ENCODE peak calls at places on chromosomes 2 and 18, in four cellular contexts. A, G, S and K are unnamed samples.

GRCh38 chr2:232276739-232277313 is 101.7 kb upstream of the ALPP start:
- DNase-seq in A (no peak), S (no peak), G (no peak), K (no peak)

GRCh38 chr2:73099486-73099885 is 13.3 kb downstream of the RAB11FIP5 start:
- DNase-seq in S (no peak), G (no peak), A (no peak), K (no peak)

GRCh38 chr2:60556998-60557955 is 3.8 kb upstream of the BCL11A start:
- DNase-seq in A (no peak), G (no peak), S (no peak), K (peak)

GRCh38 chr18:71020342-71021096 is 731.7 kb downstream of the SOCS6 start:
- DNase-seq in A (peak), G (no peak), S (no peak), K (no peak)

GRCh38 chr2:46335404-46335965 is 38.3 kb downstream of the EPAS1 start:
- DNase-seq in A (peak), G (no peak), S (peak), K (no peak)

GRCh38 chr18:79544386-79544963 is 135.1 kb upstream of the CTDP1 start:
- DNase-seq in S (no peak), G (no peak), A (no peak), K (no peak)

GRCh38 chr2:234288974-234289455 is 207.9 kb downstream of the ARL4C start:
- DNase-seq in A (peak), G (peak), S (peak), K (peak)

GRCh38 chr2:232137346-232137745 is 175.8 kb downstream of the DIS3L2 start:
- DNase-seq in G (no peak), A (no peak), S (no peak), K (no peak)

DNA sequence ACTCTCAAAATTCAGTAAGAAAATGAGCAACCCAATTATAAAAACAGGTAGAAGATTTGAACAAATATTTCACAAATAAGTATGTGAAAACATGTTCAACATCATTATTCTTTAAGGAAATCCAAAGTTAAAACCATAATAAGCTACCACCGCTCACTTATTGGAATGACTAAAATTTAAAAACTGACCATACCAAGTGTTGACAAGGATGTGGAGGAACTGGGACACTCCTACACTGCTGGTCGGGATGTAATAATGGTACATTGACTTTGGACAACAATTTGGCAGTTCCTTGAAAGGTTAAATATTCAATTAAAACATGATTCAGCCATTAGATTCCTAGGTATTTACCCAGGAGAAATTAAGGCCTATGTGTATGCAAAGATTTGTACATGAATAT is 336.5 kb downstream of the IRS1 start:
- DNase-seq in A (no peak), S (no peak), G (no peak), K (no peak)
- H3K4me3 ChIP-seq in A (no peak), S (no peak), G (no peak), K (no peak)

DNA sequence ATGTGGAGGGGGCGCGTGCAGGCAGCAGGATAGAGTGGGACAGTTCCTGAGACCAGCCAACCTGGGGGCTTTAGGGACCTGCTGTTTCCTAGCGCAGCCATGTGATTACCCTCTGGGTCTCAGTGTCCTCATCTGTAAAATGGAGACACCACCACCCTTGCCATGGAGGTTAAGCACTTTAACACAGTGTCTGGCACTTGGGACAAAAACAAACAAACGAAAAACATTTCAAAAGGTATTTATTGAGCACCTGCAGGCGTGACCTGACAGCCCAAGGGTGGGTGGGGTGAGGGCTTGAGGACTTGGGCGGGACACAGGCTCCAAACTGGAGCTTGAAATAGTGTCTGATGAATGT is 4.6 kb upstream of the CTDSP1 start:
- DNase-seq in S (no peak), G (no peak), A (no peak), K (no peak)
- H3K4me3 ChIP-seq in S (peak), G (peak), A (no peak), K (no peak)

GRCh38 chr2:16331761-16332160 is 333.9 kb downstream of the CYRIA start:
- DNase-seq in A (no peak), S (no peak), G (no peak), K (no peak)

GRCh38 chr2:16330571-16331351 is 334.9 kb downstream of the CYRIA start:
- DNase-seq in G (no peak), A (no peak), S (peak), K (no peak)

GRCh38 chr2:16334886-16335605 is 330.6 kb downstream of the CYRIA start:
- DNase-seq in S (no peak), G (no peak), A (no peak), K (no peak)

GRCh38 chr2:16334366-16334765 is 331.3 kb downstream of the CYRIA start:
- DNase-seq in S (no peak), A (no peak), G (no peak), K (no peak)

DNA sequence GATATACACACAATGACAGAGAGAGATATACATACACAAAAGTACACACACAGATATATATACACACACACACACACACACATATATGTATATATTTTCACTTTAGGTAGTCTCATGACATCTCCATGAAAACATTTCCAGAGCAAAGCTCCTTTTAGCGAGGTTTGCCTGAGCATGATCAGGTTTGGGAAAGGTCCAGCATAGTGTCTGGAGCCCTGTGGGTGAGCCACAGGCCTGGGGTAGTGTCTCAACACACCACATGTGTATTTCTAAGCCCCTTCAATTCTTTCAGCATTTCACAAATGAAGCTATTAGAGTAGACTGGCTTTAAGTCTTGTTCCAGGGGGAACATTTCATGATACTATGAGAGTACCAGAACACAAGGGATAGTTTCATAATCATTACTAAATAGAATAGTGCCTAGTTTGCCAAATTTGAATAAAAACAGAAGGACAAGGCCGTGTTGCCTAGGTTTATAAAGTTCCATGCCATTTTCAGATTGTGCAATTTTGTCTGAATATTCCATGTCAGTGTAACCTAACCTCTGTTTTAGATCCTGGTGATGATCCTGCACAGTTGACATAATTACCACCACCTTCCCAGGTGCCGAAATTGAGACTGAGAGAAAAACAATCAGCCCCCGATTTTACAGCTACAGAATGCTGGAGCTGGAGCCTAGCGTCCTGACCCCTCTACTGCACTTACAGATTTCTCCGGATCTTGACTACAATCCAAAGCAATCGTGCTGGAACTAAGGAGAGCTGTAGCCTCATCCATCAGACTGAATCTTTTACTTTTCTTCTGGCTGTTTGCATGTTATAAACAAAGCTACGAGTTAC is 332.7 kb downstream of the CYRIA start:
- DNase-seq in S (no peak), G (no peak), A (no peak), K (no peak)
- H3K4me3 ChIP-seq in S (no peak), G (no peak), A (no peak), K (no peak)

GRCh38 chr18:6750411-6750810 is 20.9 kb downstream of the ARHGAP28 start:
- DNase-seq in S (no peak), G (no peak), A (no peak), K (no peak)
- H3K4me3 ChIP-seq in S (no peak), G (no peak), A (no peak), K (no peak)

DNA sequence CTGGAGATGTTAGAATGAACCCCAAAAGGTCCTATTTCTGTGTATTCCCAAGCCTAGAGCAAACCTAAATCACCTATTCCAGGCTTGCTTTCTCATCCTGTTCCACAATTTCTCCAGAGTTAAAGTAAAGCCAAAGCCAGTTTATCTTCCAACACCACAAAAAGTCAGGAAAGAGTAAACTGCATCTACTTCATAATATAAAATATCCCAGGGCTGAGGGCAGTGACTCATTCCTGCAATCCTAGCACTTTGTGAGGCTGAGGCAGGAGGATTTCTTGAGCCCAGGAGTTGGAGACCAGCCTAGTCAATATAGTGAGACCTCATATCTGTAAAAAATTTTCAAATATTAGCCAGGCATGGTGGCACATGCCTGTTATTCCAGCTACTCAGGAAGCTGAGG is 241.4 kb downstream of the CDH20 start:
- DNase-seq in A (no peak), S (no peak), G (no peak), K (no peak)
- H3K4me3 ChIP-seq in A (no peak), S (no peak), G (no peak), K (no peak)

GRCh38 chr2:10036095-10036879 is 7.1 kb upstream of the KLF11 start:
- DNase-seq in G (no peak), A (peak), S (peak), K (no peak)
- H3K4me3 ChIP-seq in G (no peak), A (no peak), S (no peak), K (no peak)

DNA sequence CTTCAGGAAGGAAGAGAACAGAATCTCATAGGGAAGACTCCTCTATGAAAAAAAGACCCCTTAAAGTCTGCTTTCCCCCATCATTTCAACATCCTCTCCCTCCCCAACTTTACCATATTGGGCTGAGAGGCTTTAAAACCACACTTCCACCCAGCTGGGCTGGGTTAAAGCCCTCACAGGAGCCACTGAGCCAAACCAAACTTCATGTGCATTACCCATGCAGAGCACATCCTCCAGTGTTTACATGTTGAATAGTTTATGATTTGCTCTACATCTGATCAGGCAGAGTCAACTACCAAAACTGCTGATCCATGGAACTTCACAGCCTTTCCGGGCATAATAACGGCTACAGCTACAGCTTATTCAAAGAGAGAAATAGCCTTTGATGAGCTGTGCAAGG is 38.9 kb downstream of the MAIP1 start:
- DNase-seq in A (no peak), S (no peak), G (no peak), K (no peak)
- H3K4me3 ChIP-seq in A (no peak), S (no peak), G (no peak), K (no peak)